ENCODE peak calls at places on chromosomes 11 and 22, in four cellular contexts. M is MM.1S, I is cardiac muscle cell, K is Panc1. R is an unnamed sample.
A peak's percentile ranks its signal among the peaks of the same experiment; 100 is the strongest.

GRCh38 chr22:45991108-45991507 is 14.1 kb upstream of the WNT7B start:
- DNase-seq in I (no peak), K (no peak), M (no peak), R (no peak)

GRCh38 chr11:119660166-119660720 is 68.8 kb downstream of the NECTIN1 start:
- DNase-seq in M (no peak), I (no peak), K (no peak), R (no peak)

GRCh38 chr22:44585559-44586121 is 87.6 kb upstream of the RTL6 start:
- DNase-seq in K (no peak), M (no peak), I (no peak), R (no peak)

GRCh38 chr11:33015621-33016551 is at the start of gene DEPDC7:
- DNase-seq in I (peak; percentile 94), K (no peak), M (no peak), R (no peak)

GRCh38 chr22:28950567-28951411 is 67.4 kb downstream of the ZNRF3 start:
- DNase-seq in I (no peak), K (no peak), M (no peak), R (no peak)

GRCh38 chr11:70281114-70281729 is 10.7 kb downstream of the PPFIA1 start:
- DNase-seq in M (no peak), K (no peak), I (peak; percentile 71), R (no peak)

GRCh38 chr22:43789452-43789851 is 22.7 kb downstream of the EFCAB6 start:
- DNase-seq in M (no peak), I (peak; percentile 96), K (no peak), R (no peak)

GRCh38 chr11:47152953-47153950 is 23.4 kb downstream of the ARFGAP2 start:
- DNase-seq in K (no peak), M (peak; percentile 49), I (peak; percentile 87), R (peak; percentile 66)

GRCh38 chr11:103648670-103649400 is 387.6 kb upstream of the DDI1 start:
- DNase-seq in K (no peak), M (no peak), I (peak; percentile 73), R (no peak)

GRCh38 chr11:2583605-2583958 is 116.2 kb downstream of the KCNQ1OT1 start:
- DNase-seq in K (no peak), M (no peak), I (no peak), R (no peak)

GRCh38 chr22:30921108-30921507 is 47.5 kb downstream of the MORC2 start:
- DNase-seq in K (no peak), M (no peak), I (no peak), R (no peak)

GRCh38 chr11:17528181-17528691 is 16.0 kb downstream of the USH1C start:
- DNase-seq in I (peak; percentile 55), M (peak; percentile 57), K (peak; percentile 5), R (no peak)

GRCh38 chr11:44868455-44869421 is 81.9 kb downstream of the TP53I11 start:
- DNase-seq in M (no peak), K (no peak), I (no peak), R (no peak)

GRCh38 chr11:13009476-13009920 is 382 bp downstream of the RASSF10 start:
- DNase-seq in I (no peak), K (no peak), M (no peak), R (peak; percentile 5)
- H3K4me3 ChIP-seq in I (peak overlapping the region; percentile 25), K (no peak overlapping the region), M (peak overlapping the region; percentile 37), R (peak overlapping the region; percentile 19)

GRCh38 chr11:117983163-117983475 is 3.1 kb upstream of the IL10RA start:
- DNase-seq in M (no peak), K (no peak), I (no peak), R (no peak)

GRCh38 chr11:117985953-117986887 is at the start of gene IL10RA:
- DNase-seq in K (no peak), M (peak; percentile 93), I (peak; percentile 63), R (peak; percentile 48)

GRCh38 chr11:117989351-117990102 is 3.3 kb downstream of the IL10RA start:
- DNase-seq in M (no peak), I (no peak), K (no peak), R (no peak)

GRCh38 chr11:117984471-117984870 is 1.7 kb upstream of the IL10RA start:
- DNase-seq in I (no peak), M (no peak), K (no peak), R (no peak)

DNA sequence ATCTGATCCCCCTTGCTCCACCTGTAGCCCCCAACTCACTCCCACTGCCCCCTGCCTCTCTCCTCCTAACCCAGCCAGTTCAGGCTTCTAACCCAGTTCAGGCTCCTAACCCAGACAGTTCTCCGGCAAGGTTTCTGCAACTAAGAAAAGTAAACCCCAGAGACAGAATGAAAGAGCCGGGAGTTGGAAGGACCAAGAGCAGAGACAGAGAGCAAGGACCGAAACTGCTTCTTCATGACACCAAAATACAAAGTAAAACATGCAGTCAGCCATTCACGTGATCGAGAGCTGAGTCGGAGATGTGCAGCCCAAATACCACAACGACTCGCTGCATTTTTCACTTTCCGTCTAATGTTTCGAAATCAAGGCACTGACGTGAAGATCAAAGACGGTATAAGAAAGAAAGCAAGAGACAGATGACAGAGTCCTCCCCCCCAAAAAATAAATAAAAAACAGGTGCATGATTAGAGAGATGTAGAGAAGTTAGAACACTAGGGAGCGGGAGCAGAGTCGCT is 844 bp downstream of the IL10RA start:
- DNase-seq in M (peak; percentile 98), I (no peak), K (no peak), R (no peak)
- H3K4me3 ChIP-seq in M (peak overlapping the region; percentile 73), I (no peak overlapping the region), K (no peak overlapping the region), R (no peak overlapping the region)

GRCh38 chr22:35043251-35043931 is 22.6 kb upstream of the ISX start:
- DNase-seq in I (no peak), M (peak; percentile 20), K (no peak), R (no peak)

GRCh38 chr22:35044607-35045390 is 21.2 kb upstream of the ISX start:
- DNase-seq in K (no peak), I (no peak), M (no peak), R (no peak)

GRCh38 chr22:35043932-35044319 is 22.0 kb upstream of the ISX start:
- DNase-seq in M (no peak), K (no peak), I (no peak), R (no peak)

GRCh38 chr22:35045451-35045850 is 20.5 kb upstream of the ISX start:
- DNase-seq in M (no peak), K (no peak), I (no peak), R (no peak)

GRCh38 chr22:35046744-35047462 is 19.1 kb upstream of the ISX start:
- DNase-seq in I (no peak), K (no peak), M (no peak), R (no peak)
- H3K4me3 ChIP-seq in I (no peak overlapping the region), K (no peak overlapping the region), M (no peak overlapping the region), R (no peak overlapping the region)

DNA sequence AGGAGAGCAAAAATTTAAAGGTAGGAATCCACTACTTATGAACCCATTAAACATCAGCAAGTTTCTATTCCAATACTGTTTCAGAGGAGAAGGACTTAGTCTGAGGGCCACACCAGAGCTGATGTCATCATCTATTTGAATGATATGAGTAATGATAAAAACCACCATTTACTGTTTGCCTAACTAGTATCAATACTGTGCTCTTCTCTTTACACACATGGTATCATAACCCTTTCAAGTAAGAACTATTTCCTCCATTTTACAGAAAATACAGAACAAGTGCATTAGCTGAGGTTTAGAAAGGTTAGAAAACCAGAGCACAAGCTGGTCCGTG is 651.3 kb upstream of the KIRREL3 start:
- DNase-seq in I (no peak), M (no peak), K (peak; percentile 36), R (no peak)
- H3K4me3 ChIP-seq in I (no peak overlapping the region), M (no peak overlapping the region), K (no peak overlapping the region), R (no peak overlapping the region)

DNA sequence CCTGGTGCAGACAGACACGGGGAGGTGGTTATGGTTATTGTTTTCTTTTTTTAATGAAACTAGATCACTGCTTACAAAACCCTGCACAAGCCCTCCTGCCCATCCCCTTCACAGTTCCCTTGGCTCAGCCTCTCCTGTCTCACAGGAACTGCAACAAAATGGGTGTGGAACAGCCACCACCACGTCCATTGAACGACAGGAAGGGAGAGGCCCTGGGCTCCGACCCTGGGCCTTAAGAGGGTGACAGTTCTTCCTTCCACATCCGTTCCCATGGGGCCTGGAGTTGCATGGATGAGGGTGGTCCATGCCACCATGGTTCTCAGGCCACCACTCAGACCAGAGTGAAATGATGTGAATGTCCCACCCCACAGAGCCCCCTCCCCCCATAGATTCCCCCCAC is 15.7 kb downstream of the PRPF19 start:
- DNase-seq in K (no peak), M (no peak), I (no peak), R (no peak)
- H3K4me3 ChIP-seq in K (no peak overlapping the region), M (no peak overlapping the region), I (no peak overlapping the region), R (no peak overlapping the region)

GRCh38 chr22:20552913-20553401 is 45.5 kb downstream of the MED15 start:
- DNase-seq in M (no peak), K (no peak), I (peak; percentile 24), R (no peak)

GRCh38 chr22:20550851-20551744 is 43.7 kb downstream of the MED15 start:
- DNase-seq in K (no peak), I (peak; percentile 74), M (no peak), R (no peak)

GRCh38 chr22:20552450-20552894 is 45.1 kb downstream of the MED15 start:
- DNase-seq in M (no peak), K (no peak), I (peak; percentile 14), R (no peak)

GRCh38 chr22:20550057-20550817 is 42.8 kb downstream of the MED15 start:
- DNase-seq in I (no peak), M (no peak), K (no peak), R (no peak)

GRCh38 chr22:20551805-20552449 is 44.5 kb downstream of the MED15 start:
- DNase-seq in M (no peak), K (no peak), I (peak; percentile 19), R (no peak)
- H3K4me3 ChIP-seq in M (no peak overlapping the region), K (no peak overlapping the region), I (no peak overlapping the region), R (no peak overlapping the region)

DNA sequence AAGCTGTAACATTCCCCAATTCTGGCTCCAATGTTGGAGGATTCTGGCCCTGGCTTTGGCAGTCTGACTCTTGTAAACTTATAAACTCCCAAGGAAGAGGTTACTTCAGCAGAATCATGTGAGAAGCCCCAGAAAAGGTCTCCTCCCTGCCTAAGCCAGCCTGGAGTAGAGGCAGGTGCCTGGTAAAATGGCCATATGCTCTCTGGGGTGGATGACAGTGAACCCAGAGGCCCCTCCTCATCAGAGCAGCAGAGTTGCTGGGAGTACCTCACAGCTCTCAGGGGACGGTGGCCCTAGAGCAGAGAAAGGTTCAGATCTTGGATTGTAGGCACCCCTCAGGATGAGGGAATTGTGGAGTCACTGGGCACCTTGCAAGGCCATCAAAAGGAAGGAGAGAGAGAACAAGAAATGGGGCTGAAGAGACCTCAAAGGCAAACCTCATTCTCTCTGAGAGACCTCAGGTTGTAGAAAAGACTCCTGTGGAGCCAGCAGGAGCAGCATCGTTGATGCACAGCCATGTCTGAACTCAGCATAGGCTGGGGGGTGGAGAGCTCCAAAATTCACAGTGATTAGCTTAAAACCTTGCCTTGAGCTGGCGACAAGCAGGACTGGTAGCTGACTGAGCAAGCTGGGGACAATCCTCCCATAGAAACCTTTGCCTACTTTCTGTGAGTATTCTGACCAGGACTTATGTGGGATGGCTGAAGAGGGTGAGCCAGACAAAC is 4.9 kb upstream of the P2RY6 start:
- DNase-seq in I (no peak), K (no peak), M (no peak), R (no peak)
- H3K4me3 ChIP-seq in I (no peak overlapping the region), K (no peak overlapping the region), M (no peak overlapping the region), R (no peak overlapping the region)

GRCh38 chr11:134411887-134412507 is at the start of gene B3GAT1:
- DNase-seq in I (no peak), M (no peak), K (no peak), R (no peak)
- H3K4me3 ChIP-seq in I (peak within 1 kb of the TSS; percentile 60), M (no peak within 1 kb of the TSS), K (peak within 1 kb of the TSS; percentile 11), R (peak within 1 kb of the TSS; percentile 82)

GRCh38 chr11:126134461-126135155 is 71.9 kb upstream of the CDON start:
- DNase-seq in M (no peak), I (no peak), K (no peak), R (no peak)
- H3K4me3 ChIP-seq in M (no peak overlapping the region), I (no peak overlapping the region), K (no peak overlapping the region), R (no peak overlapping the region)